ENCODE peak calls at places on chromosomes 16 and 17, in five cellular contexts. G is stimulated activated CD8-positive, alpha-beta memory T cell treated with anti-CD3 and anti-CD28 coated beads, Interleukin-15, amount 100 ng/mL, for 1 hour; L is EH; I is iris pigment epithelial cell; C is AG04449. M is an unnamed sample.

GRCh38 chr16:54847207-54847606 is 83.5 kb upstream of the IRX5 start:
- DNase-seq in L (peak), I (no peak), G (no peak), C (no peak), M (peak)

GRCh38 chr17:1460233-1460632 is 4.2 kb upstream of the CRK start:
- DNase-seq in C (no peak), I (no peak), G (no peak), L (peak), M (peak)

GRCh38 chr17:61325382-61326073 is 74.1 kb upstream of the TBX2 start:
- DNase-seq in L (peak), C (no peak), I (peak), G (no peak), M (peak)

GRCh38 chr17:4270746-4271145 is 7.0 kb upstream of the ANKFY1 start:
- DNase-seq in C (no peak), I (no peak), G (no peak), L (no peak), M (no peak)

GRCh38 chr16:54921229-54921824 is 9.3 kb upstream of the IRX5 start:
- DNase-seq in I (peak), C (no peak), L (peak), G (no peak), M (no peak)

GRCh38 chr17:7355053-7355452 is at the start of gene TMEM95:
- DNase-seq in G (no peak), I (no peak), C (no peak), L (peak), M (peak)

GRCh38 chr16:89723279-89724250 is 2.2 kb downstream of the ZNF276 start:
- DNase-seq in C (no peak), G (peak), I (peak), L (no peak), M (peak)

GRCh38 chr17:44967026-44967906 is 837 bp downstream of the C1QL1 start:
- DNase-seq in I (no peak), L (no peak), G (no peak), C (no peak), M (no peak)

GRCh38 chr17:69732272-69732671 is 317.8 kb downstream of the MAP2K6 start:
- DNase-seq in I (peak), G (no peak), L (peak), C (no peak), M (peak)

GRCh38 chr17:78401891-78402290 is 23.4 kb downstream of the PGS1 start:
- DNase-seq in L (no peak), G (no peak), I (no peak), C (no peak), M (no peak)

GRCh38 chr16:11612110-11612981 is 25.6 kb upstream of the LITAF start:
- DNase-seq in C (no peak), I (peak), G (no peak), L (no peak), M (peak)

GRCh38 chr17:58741121-58741625 is 14.5 kb upstream of the PPM1E start:
- DNase-seq in G (no peak), C (no peak), L (peak), I (peak), M (no peak)

GRCh38 chr16:4443986-4444385 is 18.3 kb downstream of the DNAJA3 start:
- DNase-seq in I (no peak), G (no peak), L (no peak), C (no peak), M (no peak)

GRCh38 chr17:42078396-42079042 is 19.8 kb downstream of the ZNF385C start:
- DNase-seq in C (no peak), G (no peak), I (no peak), L (peak), M (no peak)

GRCh38 chr17:16352838-16353701 is at the start of gene CENPV:
- DNase-seq in C (no peak), I (peak), L (peak), G (peak), M (peak)

GRCh38 chr17:62869885-62870580 is 61.9 kb upstream of the MARCHF10 start:
- DNase-seq in L (peak), I (peak), G (no peak), C (peak), M (peak)

GRCh38 chr16:30941600-30942420 is 7.1 kb upstream of the ORAI3 start:
- DNase-seq in L (peak), G (peak), C (no peak), I (peak), M (peak)

GRCh38 chr17:50634915-50635719 is 436 bp downstream of the ABCC3 start:
- DNase-seq in C (no peak), L (no peak), G (no peak), I (no peak), M (peak)

GRCh38 chr16:84883301-84883700 is 63.5 kb downstream of the CRISPLD2 start:
- DNase-seq in G (no peak), C (no peak), I (peak), L (peak), M (no peak)

GRCh38 chr16:65121870-65122723 is at the start of gene CDH11:
- DNase-seq in G (no peak), C (no peak), L (peak), I (peak), M (peak)

GRCh38 chr16:56961851-56962281 is at the start of gene CETP:
- DNase-seq in C (no peak), G (no peak), L (no peak), I (no peak), M (no peak)

GRCh38 chr16:519841-520687 is 7.4 kb upstream of the CAPN15 start:
- DNase-seq in C (no peak), I (no peak), L (no peak), G (no peak), M (no peak)

M was measured in astrocyte of the hippocampus.